ENCODE peak calls at places on chromosomes 12 and 14, in ten cellular contexts. F is upper lobe of left lung, G is suprapubic skin, V is tibial nerve, I is ovary, S is HepG2, Q is stomach, B is transverse colon, X is SK-N-SH, K is GM12878. U is an unnamed sample.

GRCh38 chr12:69686731-69687130 is 12.4 kb downstream of the BEST3 start:
- DNase-seq in F (no peak), X (no peak), Q (no peak), B (no peak), G (no peak), V (no peak), S (no peak), I (no peak), K (no peak), U (no peak)

GRCh38 chr12:19412844-19413243 is 26.4 kb upstream of the AEBP2 start:
- DNase-seq in G (no peak), X (no peak), Q (no peak), S (no peak), V (no peak), F (peak; percentile 73), K (no peak), I (no peak), B (no peak), U (peak; percentile 77)

GRCh38 chr14:102508774-102509743 is 517 bp downstream of the ANKRD9 start:
- DNase-seq in G (peak; percentile 86), V (peak; percentile 42), I (peak; percentile 73), Q (peak; percentile 69), K (no peak), S (no peak), X (peak; percentile 85), F (peak; percentile 94), B (peak; percentile 80), U (peak; percentile 91)

GRCh38 chr14:31090872-31091764 is 64.9 kb upstream of the STRN3 start:
- DNase-seq in B (peak; percentile 20), G (no peak), X (no peak), S (peak; percentile 97), Q (no peak), F (no peak), I (no peak), V (peak; percentile 70), K (no peak), U (peak; percentile 72)

GRCh38 chr14:70045715-70046535 is 142.8 kb downstream of the SLC8A3 start:
- DNase-seq in K (no peak), S (peak; percentile 73), I (no peak), X (peak; percentile 82), G (no peak), V (no peak), B (peak; percentile 78), Q (peak; percentile 86), F (peak; percentile 83), U (peak; percentile 70)

GRCh38 chr12:4909734-4910501 is at the start of gene KCNA1:
- DNase-seq in Q (no peak), F (peak; percentile 83), B (no peak), K (no peak), I (no peak), X (peak; percentile 31), V (no peak), G (no peak), S (no peak), U (peak; percentile 70)

GRCh38 chr14:20857630-20858261 is 33.4 kb upstream of the RNASE3 start:
- DNase-seq in B (peak; percentile 71), I (peak; percentile 55), F (no peak), X (peak; percentile 52), K (no peak), G (peak; percentile 78), S (peak; percentile 50), V (peak; percentile 78), Q (peak; percentile 77), U (peak; percentile 84)

GRCh38 chr12:130557201-130557600 is 158.9 kb downstream of the RIMBP2 start:
- DNase-seq in X (no peak), S (no peak), I (no peak), Q (no peak), F (no peak), G (no peak), B (no peak), K (no peak), V (no peak), U (no peak)

GRCh38 chr12:2640281-2640680 is 154.5 kb upstream of the FKBP4 start:
- DNase-seq in I (no peak), K (no peak), Q (no peak), S (no peak), G (no peak), X (no peak), F (no peak), B (peak; percentile 5), V (no peak), U (peak; percentile 65)

GRCh38 chr12:100165356-100165755 is 22.7 kb upstream of the BLTP3B start:
- DNase-seq in V (no peak), F (no peak), K (no peak), G (no peak), Q (no peak), I (no peak), X (no peak), B (no peak), S (no peak), U (no peak)

GRCh38 chr12:51323317-51323960 is 535 bp downstream of the BIN2 start:
- DNase-seq in G (no peak), B (peak; percentile 53), K (no peak), S (no peak), V (no peak), I (no peak), Q (no peak), F (no peak), X (no peak), U (no peak)

GRCh38 chr14:99707921-99708320 is 23.8 kb downstream of the CYP46A1 start:
- DNase-seq in Q (no peak), F (no peak), V (no peak), S (no peak), K (no peak), B (no peak), X (no peak), G (no peak), I (no peak), U (no peak)

GRCh38 chr14:59897757-59898383 is 22.1 kb upstream of the LRRC9 start:
- DNase-seq in Q (peak; percentile 44), B (peak; percentile 21), V (peak; percentile 48), K (no peak), G (no peak), S (peak; percentile 30), X (peak; percentile 51), I (no peak), F (no peak), U (no peak)

GRCh38 chr12:16189849-16190248 is 87.6 kb downstream of the SLC15A5 start:
- DNase-seq in X (no peak), V (no peak), F (no peak), I (no peak), K (no peak), S (peak; percentile 29), Q (no peak), G (no peak), B (no peak), U (no peak)

GRCh38 chr12:120264511-120265202 is 873 bp downstream of the PXN start:
- DNase-seq in V (no peak), S (no peak), I (no peak), F (no peak), Q (no peak), G (no peak), B (no peak), X (no peak), K (no peak), U (no peak)

GRCh38 chr12:12645485-12645884 is 33.8 kb downstream of the CREBL2 start:
- DNase-seq in V (no peak), X (peak; percentile 34), G (no peak), F (no peak), K (no peak), S (peak; percentile 64), I (no peak), Q (no peak), B (peak; percentile 22), U (no peak)

DNA sequence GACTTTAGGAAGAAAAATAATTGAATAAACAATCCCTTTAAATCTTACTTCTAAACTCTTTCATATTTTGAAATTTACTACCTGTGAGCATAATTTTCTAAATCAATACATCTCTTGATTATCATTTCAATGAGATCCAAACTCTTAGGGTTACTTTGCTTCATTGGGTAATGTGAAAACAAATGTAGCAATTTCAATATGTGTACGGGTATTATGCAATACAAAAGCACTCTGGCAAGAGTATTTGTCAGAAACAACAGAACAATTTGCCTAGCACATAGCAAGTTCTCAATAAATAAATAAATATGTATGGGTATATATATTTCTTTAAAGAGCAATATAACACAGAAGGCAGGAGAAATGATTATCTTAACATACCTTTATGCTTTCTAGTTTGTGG is 77.1 kb downstream of the PLEKHG7 start:
- DNase-seq in Q (no peak), V (no peak), B (no peak), G (no peak), K (no peak), I (no peak), S (no peak), F (no peak), X (no peak), U (no peak)
- H3K36me3 ChIP-seq in Q (peaks cover 49% of the 10 kb centered on the region), V (peaks cover 28% of the 10 kb centered on the region), B (no peaks in the 10 kb centered on the region), G (peaks cover 38% of the 10 kb centered on the region), K (peaks cover 22% of the 10 kb centered on the region), I (no peaks in the 10 kb centered on the region), S (peaks cover 61% of the 10 kb centered on the region), F (no peaks in the 10 kb centered on the region), X (peaks cover 69% of the 10 kb centered on the region), U (no peaks in the 10 kb centered on the region)

DNA sequence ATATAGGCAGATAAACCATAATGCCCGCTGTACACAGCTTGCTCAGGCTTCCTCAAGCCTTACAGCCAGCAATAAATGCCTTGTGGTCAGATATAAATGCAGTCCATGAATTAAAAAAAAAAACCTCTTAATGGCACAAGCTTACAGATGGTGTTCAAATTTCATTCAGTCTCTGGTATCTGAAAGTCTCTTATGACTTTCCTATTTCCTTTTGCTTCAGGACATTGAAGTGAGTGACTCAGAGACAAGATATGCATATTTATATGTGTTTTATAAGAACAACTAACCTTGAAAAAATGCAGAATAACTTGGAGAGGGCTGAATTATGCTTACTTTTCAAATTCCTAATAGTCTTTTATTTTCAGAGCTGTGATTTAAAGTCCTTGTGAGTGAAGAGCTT is 426.9 kb upstream of the MIS18BP1 start:
- DNase-seq in Q (no peak), V (no peak), S (no peak), X (no peak), F (no peak), K (no peak), I (no peak), B (no peak), G (no peak), U (no peak)
- TF ChIP-seq EP300 in Q (no peak), V (no peak), S (no peak), X (no peak), F (no peak), K (no peak), I (no peak), B (no peak), G (no peak), U (no peak)

DNA sequence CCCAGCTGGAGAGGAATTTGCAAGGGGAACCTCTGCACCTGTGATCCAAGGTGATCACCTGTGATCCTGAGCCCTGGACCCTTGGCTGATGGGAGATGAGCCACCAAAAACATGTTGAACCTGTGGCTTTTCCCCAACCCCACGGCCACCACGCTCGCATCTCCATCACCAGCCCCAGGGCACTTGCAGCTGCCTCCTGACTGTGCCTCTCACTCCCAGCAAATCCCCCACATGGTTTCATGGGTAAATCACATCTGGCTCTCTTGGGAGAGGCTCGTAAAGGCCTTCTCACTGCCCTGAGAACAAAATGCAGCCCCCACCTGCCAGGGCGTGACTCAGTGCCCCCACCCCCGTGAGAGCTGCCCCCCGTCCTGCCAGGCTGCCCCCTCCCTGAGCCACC is 76.0 kb downstream of the RFLNA start:
- DNase-seq in Q (no peak), X (no peak), B (no peak), S (no peak), V (no peak), F (peak; percentile 27), K (no peak), G (no peak), I (no peak), U (no peak)
- H3K36me3 ChIP-seq in Q (peaks cover 62% of the 10 kb centered on the region), X (peaks cover 41% of the 10 kb centered on the region), B (no peaks in the 10 kb centered on the region), S (peaks cover 27% of the 10 kb centered on the region), V (peaks cover 56% of the 10 kb centered on the region), F (peaks cover 12% of the 10 kb centered on the region), K (no peaks in the 10 kb centered on the region), G (peaks cover 56% of the 10 kb centered on the region), I (no peaks in the 10 kb centered on the region), U (peaks cover 48% of the 10 kb centered on the region)

GRCh38 chr12:24364921-24365320 is 415.5 kb upstream of the SOX5 start:
- DNase-seq in K (no peak), B (no peak), F (no peak), V (no peak), G (no peak), I (no peak), S (no peak), Q (no peak), X (no peak), U (no peak)
- TF ChIP-seq EP300 in K (no peak), B (no peak), F (no peak), V (no peak), G (no peak), I (no peak), S (no peak), Q (no peak), X (no peak), U (no peak)